ENCODE peak calls at places on chromosomes 3 and 15, in five cellular contexts. I is hepatocyte, U is cardiac muscle cell, L is right lobe of liver, X is heart left ventricle. T is an unnamed sample.

GRCh38 chr3:27607370-27607769 is 114.8 kb downstream of the EOMES start:
- DNase-seq in U (peak; percentile 48), L (no peak), I (no peak), X (no peak), T (no peak)

GRCh38 chr15:76576526-76577279 is 240.1 kb downstream of the ISL2 start:
- DNase-seq in U (peak; percentile 89), L (peak; percentile 89), X (peak; percentile 82), I (peak; percentile 34), T (no peak)

GRCh38 chr15:89400121-89400996 is 65.7 kb upstream of the POLG start:
- DNase-seq in X (no peak), I (no peak), U (no peak), L (no peak), T (no peak)

GRCh38 chr3:61057491-61057890 is 193.8 kb downstream of the FHIT start:
- DNase-seq in X (no peak), I (no peak), U (no peak), L (no peak), T (no peak)

GRCh38 chr3:126516936-126517290 is 660 bp downstream of the UROC1 start:
- DNase-seq in I (no peak), U (no peak), L (no peak), X (no peak), T (no peak)

GRCh38 chr3:80734483-80734882 is 966.7 kb upstream of the ROBO1 start:
- DNase-seq in U (no peak), I (no peak), L (no peak), X (no peak), T (no peak)

GRCh38 chr3:151234825-151235224 is 31.8 kb upstream of the GPR171 start:
- DNase-seq in L (no peak), I (no peak), U (no peak), X (no peak), T (no peak)

GRCh38 chr3:133097214-133097613 is 59.0 kb downstream of the TMEM108 start:
- DNase-seq in U (peak; percentile 71), I (no peak), X (no peak), L (no peak), T (no peak)

GRCh38 chr15:59011262-59011947 is 23.9 kb downstream of the RNF111 start:
- DNase-seq in U (no peak), X (no peak), I (no peak), L (no peak), T (no peak)

GRCh38 chr3:109149078-109149477 is 12.6 kb downstream of the C3orf85 start:
- DNase-seq in I (no peak), U (no peak), L (no peak), X (no peak), T (no peak)

GRCh38 chr15:99090011-99090699 is 14.7 kb upstream of the SYNM start:
- DNase-seq in U (no peak), I (no peak), L (no peak), X (no peak), T (no peak)

GRCh38 chr3:56800373-56801150 is 1.2 kb downstream of the ARHGEF3 start:
- DNase-seq in X (no peak), I (no peak), U (no peak), L (no peak), T (no peak)

GRCh38 chr3:51501833-51502561 is 2.2 kb upstream of the DCAF1 start:
- DNase-seq in I (peak; percentile 87), X (peak; percentile 71), L (peak; percentile 77), U (peak; percentile 84), T (peak; percentile 84)

GRCh38 chr3:116863842-116864626 is 154.5 kb downstream of the TUSC7 start:
- DNase-seq in U (peak; percentile 62), I (peak; percentile 47), L (no peak), X (no peak), T (peak; percentile 30)

GRCh38 chr3:16897254-16897926 is 12.6 kb downstream of the PLCL2 start:
- DNase-seq in X (no peak), I (peak; percentile 28), L (no peak), U (no peak), T (no peak)

GRCh38 chr3:134621824-134622223 is 29.0 kb downstream of the KY start:
- DNase-seq in U (peak; percentile 42), X (no peak), L (no peak), I (no peak), T (no peak)

GRCh38 chr15:77821188-77821958 is 188.7 kb upstream of the LINGO1 start:
- DNase-seq in I (peak; percentile 84), X (peak; percentile 48), L (peak; percentile 62), U (peak; percentile 72), T (peak; percentile 61)

GRCh38 chr3:17583530-17583929 is 158.9 kb downstream of the TBC1D5 start:
- DNase-seq in X (no peak), L (no peak), U (peak; percentile 73), I (no peak), T (no peak)

GRCh38 chr3:170003881-170004356 is 33.9 kb upstream of the GPR160 start:
- DNase-seq in U (no peak), L (no peak), X (no peak), I (no peak), T (no peak)

GRCh38 chr3:39139442-39139841 is 13.9 kb downstream of the CSRNP1 start:
- DNase-seq in I (no peak), U (no peak), L (no peak), X (no peak), T (no peak)

GRCh38 chr3:39137435-39137936 is 15.9 kb downstream of the CSRNP1 start:
- DNase-seq in X (no peak), I (no peak), L (no peak), U (no peak), T (no peak)

GRCh38 chr3:39136533-39137434 is 16.6 kb downstream of the CSRNP1 start:
- DNase-seq in X (no peak), U (no peak), L (no peak), I (no peak), T (no peak)

GRCh38 chr3:39138804-39139415 is 14.5 kb downstream of the CSRNP1 start:
- DNase-seq in X (peak; percentile 65), U (peak; percentile 57), L (no peak), I (peak; percentile 30), T (no peak)

GRCh38 chr3:39137991-39138803 is 15.2 kb downstream of the CSRNP1 start:
- DNase-seq in U (no peak), X (no peak), I (no peak), L (no peak), T (no peak)
- H3K4me1 ChIP-seq in U (no peaks in the 10 kb centered on the region), X (peaks cover 66% of the 10 kb centered on the region), I (peaks cover 38% of the 10 kb centered on the region), L (peaks cover 24% of the 10 kb centered on the region), T (no peaks in the 10 kb centered on the region)

GRCh38 chr15:39784638-39785037 is 2.0 kb upstream of the FSIP1 start:
- DNase-seq in L (no peak), U (no peak), I (no peak), X (no peak), T (no peak)
- H3K4me1 ChIP-seq in L (peaks cover 19% of the 10 kb centered on the region), U (peaks cover 8% of the 10 kb centered on the region), I (peaks cover 19% of the 10 kb centered on the region), X (peaks cover 23% of the 10 kb centered on the region), T (no peaks in the 10 kb centered on the region)

GRCh38 chr15:74008901-74009300 is 14.4 kb downstream of the PML start:
- DNase-seq in X (no peak), U (no peak), I (no peak), L (no peak), T (no peak)

GRCh38 chr15:74010929-74011540 is 16.5 kb downstream of the PML start:
- DNase-seq in U (peak; percentile 81), I (peak; percentile 43), L (peak; percentile 81), X (no peak), T (no peak)

GRCh38 chr15:74006774-74007639 is 12.5 kb downstream of the PML start:
- DNase-seq in L (no peak), I (no peak), U (no peak), X (no peak), T (no peak)

GRCh38 chr15:74011610-74012009 is 17.1 kb downstream of the PML start:
- DNase-seq in I (no peak), L (peak; percentile 88), U (peak; percentile 91), X (peak; percentile 75), T (no peak)

GRCh38 chr15:74007820-74008371 is 13.4 kb downstream of the PML start:
- DNase-seq in L (no peak), U (no peak), I (no peak), X (no peak), T (no peak)
- H3K4me1 ChIP-seq in L (peaks cover 47% of the 10 kb centered on the region), U (no peaks in the 10 kb centered on the region), I (peaks cover 16% of the 10 kb centered on the region), X (peaks cover 78% of the 10 kb centered on the region), T (peaks cover 4% of the 10 kb centered on the region)

DNA sequence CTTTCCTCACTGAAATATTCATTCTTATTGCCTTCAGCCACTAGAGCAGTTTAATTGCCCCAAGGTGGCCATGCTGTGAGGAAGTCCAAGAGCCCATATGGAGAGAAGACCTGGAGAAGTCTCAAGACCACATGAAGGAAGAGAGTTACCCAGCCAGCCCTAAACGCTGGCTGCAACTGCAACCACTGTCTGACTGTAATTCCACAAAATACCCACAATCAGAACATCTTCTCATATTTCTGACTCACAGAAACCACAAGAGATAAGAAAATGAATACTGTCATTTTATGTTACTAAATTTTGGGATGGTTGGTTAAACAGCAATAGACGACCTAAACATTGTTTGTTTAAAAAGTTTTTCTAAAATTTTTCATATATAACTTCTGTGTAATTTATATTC is 14.7 kb upstream of the SST start:
- DNase-seq in I (no peak), X (no peak), U (peak; percentile 62), L (no peak), T (no peak)
- H3K4me1 ChIP-seq in I (no peaks in the 10 kb centered on the region), X (no peaks in the 10 kb centered on the region), U (no peaks in the 10 kb centered on the region), L (no peaks in the 10 kb centered on the region), T (no peaks in the 10 kb centered on the region)

GRCh38 chr15:74794970-74795349 is 13.1 kb downstream of the CSK start:
- DNase-seq in X (no peak), U (no peak), I (no peak), L (no peak), T (no peak)
- H3K4me1 ChIP-seq in X (peaks cover 55% of the 10 kb centered on the region), U (peaks cover 7% of the 10 kb centered on the region), I (peaks cover 8% of the 10 kb centered on the region), L (peaks cover 54% of the 10 kb centered on the region), T (peaks cover 29% of the 10 kb centered on the region)

DNA sequence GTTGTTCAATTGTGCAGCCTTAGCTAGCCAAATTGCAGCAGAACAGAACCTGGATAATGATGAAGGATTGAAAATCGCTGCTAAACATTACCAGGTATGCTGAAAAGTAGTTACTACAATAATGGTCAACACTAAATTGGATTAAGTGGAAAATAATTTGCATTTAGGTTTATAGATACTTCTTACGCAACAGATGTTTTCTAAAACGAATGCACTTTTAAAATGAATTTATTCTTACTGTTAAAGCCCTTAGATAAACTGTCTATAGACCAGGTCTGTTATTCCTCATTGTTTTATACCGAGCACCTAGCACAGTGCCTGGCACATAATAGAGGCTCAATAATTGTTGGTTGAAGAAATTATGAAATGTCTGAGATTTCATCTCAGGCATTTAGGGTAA is 23.6 kb downstream of the PDCD6IP start:
- DNase-seq in L (no peak), U (no peak), I (no peak), X (no peak), T (no peak)
- H3K4me1 ChIP-seq in L (no peaks in the 10 kb centered on the region), U (no peaks in the 10 kb centered on the region), I (no peaks in the 10 kb centered on the region), X (no peaks in the 10 kb centered on the region), T (no peaks in the 10 kb centered on the region)